ENCODE peak calls at places on chromosomes 12 and 14, in seven cellular contexts. G is mucosa of gallbladder; B is NCI-H446 treated with DMSO at 0.1 percent for 48 hours; K is NCI-H1092 treated with DMSO at 0.1 percent for 48 hours; J is dermis microvascular lymphatic vessel endothelial cell; I is activated T-helper 9 cell treated with anti-CD3 and anti-CD28 coated beads, Interleukin-2, amount 50 U/mL, for 16 hours; M is 8988T. C is an unnamed sample.

GRCh38 chr12:131900397-131900796 is 6.0 kb downstream of the ULK1 start:
- DNase-seq in I (no peak), M (no peak), J (no peak), G (no peak), K (no peak), B (no peak), C (no peak)

GRCh38 chr12:62724947-62725447 is 210.0 kb downstream of the PPM1H start:
- DNase-seq in M (peak; percentile 34), J (no peak), B (no peak), G (peak; percentile 85), I (no peak), K (no peak), C (no peak)

GRCh38 chr12:9034095-9034494 is 44.7 kb downstream of the KLRG1 start:
- DNase-seq in B (no peak), M (no peak), K (no peak), G (no peak), J (no peak), I (no peak), C (no peak)

GRCh38 chr14:68578597-68578996 is 214.3 kb downstream of the ZFP36L1 start:
- DNase-seq in G (no peak), M (no peak), J (no peak), B (no peak), I (no peak), K (no peak), C (no peak)

GRCh38 chr12:1978078-1978477 is 26.2 kb downstream of the DCP1B start:
- DNase-seq in J (no peak), K (no peak), B (no peak), G (no peak), I (no peak), M (no peak), C (no peak)

GRCh38 chr14:76550534-76550933 is 174.6 kb downstream of the ESRRB start:
- DNase-seq in K (no peak), G (no peak), I (no peak), M (no peak), J (no peak), B (no peak), C (no peak)

GRCh38 chr12:112107728-112108447 is 695 bp downstream of the NAA25 start:
- DNase-seq in B (no peak), M (no peak), I (no peak), J (no peak), G (no peak), K (no peak), C (peak; percentile 10)

GRCh38 chr14:68736519-68736918 is 56.3 kb downstream of the ZFP36L1 start:
- DNase-seq in G (no peak), B (no peak), I (no peak), M (no peak), J (no peak), K (no peak), C (no peak)

GRCh38 chr14:101480747-101481530 is 80.4 kb upstream of the DIO3 start:
- DNase-seq in I (no peak), G (no peak), K (no peak), B (no peak), M (no peak), J (no peak), C (no peak)

GRCh38 chr12:5573390-5573789 is 141.5 kb downstream of the NTF3 start:
- DNase-seq in K (no peak), M (no peak), B (no peak), I (no peak), G (no peak), J (no peak), C (no peak)

GRCh38 chr14:100534528-100535286 is 52.5 kb downstream of the BEGAIN start:
- DNase-seq in M (peak; percentile 7), I (no peak), B (no peak), K (no peak), G (peak; percentile 9), J (no peak), C (no peak)

GRCh38 chr12:106068296-106068695 is 70.5 kb downstream of the NUAK1 start:
- DNase-seq in G (no peak), K (peak; percentile 10), B (no peak), J (no peak), I (no peak), M (no peak), C (no peak)

GRCh38 chr12:77003244-77003643 is 62.1 kb downstream of the E2F7 start:
- DNase-seq in G (no peak), I (no peak), J (no peak), B (no peak), K (no peak), M (no peak), C (no peak)